ENCODE peak calls at places on chromosome 11, in seven cellular contexts. One of them, this sample, is unnamed.

GRCh38 chr11:10304495-10305261 is at the start of gene ADM:
- DNase-seq in neural crest cell: peak
- DNase-seq in astrocyte of the spinal cord: peak
- DNase-seq in SK-N-SH: peak
- DNase-seq in H9: peak
- DNase-seq in astrocyte: no peak
- DNase-seq in lung: peak
- DNase-seq in this sample: peak

GRCh38 chr11:134374171-134374570 is 37.9 kb downstream of the B3GAT1 start:
- DNase-seq in neural crest cell: no peak
- DNase-seq in astrocyte of the spinal cord: no peak
- DNase-seq in SK-N-SH: no peak
- DNase-seq in H9: no peak
- DNase-seq in astrocyte: no peak
- DNase-seq in lung: no peak
- DNase-seq in this sample: no peak

GRCh38 chr11:120225372-120225909 is 14.5 kb upstream of the POU2F3 start:
- DNase-seq in neural crest cell: no peak
- DNase-seq in astrocyte of the spinal cord: peak
- DNase-seq in SK-N-SH: no peak
- DNase-seq in H9: no peak
- DNase-seq in astrocyte: no peak
- DNase-seq in lung: no peak
- DNase-seq in this sample: no peak

GRCh38 chr11:2428322-2428795 is 16.0 kb downstream of the TRPM5 start:
- DNase-seq in neural crest cell: peak
- DNase-seq in astrocyte of the spinal cord: peak
- DNase-seq in SK-N-SH: peak
- DNase-seq in H9: peak
- DNase-seq in astrocyte: peak
- DNase-seq in lung: peak
- DNase-seq in this sample: peak

GRCh38 chr11:133518702-133519264 is 13.5 kb downstream of the OPCML start:
- DNase-seq in neural crest cell: no peak
- DNase-seq in astrocyte of the spinal cord: no peak
- DNase-seq in SK-N-SH: no peak
- DNase-seq in H9: no peak
- DNase-seq in astrocyte: no peak
- DNase-seq in lung: no peak
- DNase-seq in this sample: no peak

GRCh38 chr11:34236572-34236971 is 121.2 kb downstream of the ABTB2 start:
- DNase-seq in neural crest cell: no peak
- DNase-seq in astrocyte of the spinal cord: no peak
- DNase-seq in SK-N-SH: peak
- DNase-seq in H9: no peak
- DNase-seq in astrocyte: no peak
- DNase-seq in lung: no peak
- DNase-seq in this sample: no peak

GRCh38 chr11:8031248-8032115 is 44.3 kb downstream of the EIF3F start:
- DNase-seq in neural crest cell: no peak
- DNase-seq in astrocyte of the spinal cord: no peak
- DNase-seq in SK-N-SH: peak
- DNase-seq in H9: no peak
- DNase-seq in astrocyte: no peak
- DNase-seq in lung: peak
- DNase-seq in this sample: no peak

GRCh38 chr11:8363924-8364323 is 100.2 kb upstream of the LMO1 start:
- DNase-seq in neural crest cell: no peak
- DNase-seq in astrocyte of the spinal cord: no peak
- DNase-seq in SK-N-SH: no peak
- DNase-seq in H9: no peak
- DNase-seq in astrocyte: no peak
- DNase-seq in lung: no peak
- DNase-seq in this sample: no peak

GRCh38 chr11:20754957-20755356 is 85.6 kb downstream of the NELL1 start:
- DNase-seq in neural crest cell: no peak
- DNase-seq in astrocyte of the spinal cord: no peak
- DNase-seq in SK-N-SH: peak
- DNase-seq in H9: peak
- DNase-seq in astrocyte: no peak
- DNase-seq in lung: no peak
- DNase-seq in this sample: no peak

GRCh38 chr11:65314501-65315203 is at the start of gene CDC42EP2:
- DNase-seq in neural crest cell: peak
- DNase-seq in astrocyte of the spinal cord: peak
- DNase-seq in SK-N-SH: peak
- DNase-seq in H9: peak
- DNase-seq in astrocyte: peak
- DNase-seq in lung: peak
- DNase-seq in this sample: peak

GRCh38 chr11:115656684-115657083 is 152.5 kb upstream of the CADM1 start:
- DNase-seq in neural crest cell: no peak
- DNase-seq in astrocyte of the spinal cord: no peak
- DNase-seq in SK-N-SH: no peak
- DNase-seq in H9: no peak
- DNase-seq in astrocyte: peak
- DNase-seq in lung: no peak
- DNase-seq in this sample: no peak

GRCh38 chr11:2305862-2306823 is 4.3 kb downstream of the TSPAN32 start:
- DNase-seq in neural crest cell: no peak
- DNase-seq in astrocyte of the spinal cord: peak
- DNase-seq in SK-N-SH: peak
- DNase-seq in H9: peak
- DNase-seq in astrocyte: peak
- DNase-seq in lung: peak
- DNase-seq in this sample: no peak

GRCh38 chr11:131897976-131898375 is 527.6 kb downstream of the NTM start:
- DNase-seq in neural crest cell: no peak
- DNase-seq in astrocyte of the spinal cord: peak
- DNase-seq in SK-N-SH: no peak
- DNase-seq in H9: no peak
- DNase-seq in astrocyte: peak
- DNase-seq in lung: no peak
- DNase-seq in this sample: no peak

GRCh38 chr11:64318694-64319420 is 936 bp downstream of the PRDX5 start:
- DNase-seq in neural crest cell: no peak
- DNase-seq in astrocyte of the spinal cord: no peak
- DNase-seq in SK-N-SH: no peak
- DNase-seq in H9: no peak
- DNase-seq in astrocyte: no peak
- DNase-seq in lung: no peak
- DNase-seq in this sample: no peak

GRCh38 chr11:117197516-117198456 is 1.4 kb upstream of the TAGLN start:
- DNase-seq in neural crest cell: peak
- DNase-seq in astrocyte of the spinal cord: no peak
- DNase-seq in SK-N-SH: peak
- DNase-seq in H9: peak
- DNase-seq in astrocyte: no peak
- DNase-seq in lung: no peak
- DNase-seq in this sample: no peak

GRCh38 chr11:14768789-14769188 is 123.2 kb downstream of the CYP2R1 start:
- DNase-seq in neural crest cell: no peak
- DNase-seq in astrocyte of the spinal cord: no peak
- DNase-seq in SK-N-SH: no peak
- DNase-seq in H9: no peak
- DNase-seq in astrocyte: no peak
- DNase-seq in lung: no peak
- DNase-seq in this sample: no peak

GRCh38 chr11:14775897-14776296 is 116.1 kb downstream of the CYP2R1 start:
- DNase-seq in neural crest cell: no peak
- DNase-seq in astrocyte of the spinal cord: no peak
- DNase-seq in SK-N-SH: no peak
- DNase-seq in H9: no peak
- DNase-seq in astrocyte: no peak
- DNase-seq in lung: no peak
- DNase-seq in this sample: no peak

GRCh38 chr11:14774738-14775137 is 117.3 kb downstream of the CYP2R1 start:
- DNase-seq in neural crest cell: no peak
- DNase-seq in astrocyte of the spinal cord: no peak
- DNase-seq in SK-N-SH: no peak
- DNase-seq in H9: no peak
- DNase-seq in astrocyte: no peak
- DNase-seq in lung: no peak
- DNase-seq in this sample: no peak

GRCh38 chr11:14773755-14774154 is 118.3 kb downstream of the CYP2R1 start:
- DNase-seq in neural crest cell: no peak
- DNase-seq in astrocyte of the spinal cord: no peak
- DNase-seq in SK-N-SH: no peak
- DNase-seq in H9: no peak
- DNase-seq in astrocyte: no peak
- DNase-seq in lung: no peak
- DNase-seq in this sample: no peak
- TF ChIP-seq CTCF in neural crest cell: peak
- TF ChIP-seq CTCF in astrocyte of the spinal cord: peak
- TF ChIP-seq CTCF in SK-N-SH: peak
- TF ChIP-seq CTCF in H9: peak
- TF ChIP-seq CTCF in astrocyte: no peak
- TF ChIP-seq CTCF in lung: no peak
- TF ChIP-seq CTCF in this sample: no peak

GRCh38 chr11:44324222-44324621 is 14.3 kb upstream of the ALX4 start:
- DNase-seq in neural crest cell: no peak
- DNase-seq in astrocyte of the spinal cord: no peak
- DNase-seq in SK-N-SH: no peak
- DNase-seq in H9: no peak
- DNase-seq in astrocyte: no peak
- DNase-seq in lung: no peak
- DNase-seq in this sample: no peak

GRCh38 chr11:44319552-44320288 is 9.8 kb upstream of the ALX4 start:
- DNase-seq in neural crest cell: no peak
- DNase-seq in astrocyte of the spinal cord: no peak
- DNase-seq in SK-N-SH: no peak
- DNase-seq in H9: peak
- DNase-seq in astrocyte: no peak
- DNase-seq in lung: no peak
- DNase-seq in this sample: no peak

GRCh38 chr11:44320289-44320973 is 10.5 kb upstream of the ALX4 start:
- DNase-seq in neural crest cell: no peak
- DNase-seq in astrocyte of the spinal cord: no peak
- DNase-seq in SK-N-SH: no peak
- DNase-seq in H9: no peak
- DNase-seq in astrocyte: no peak
- DNase-seq in lung: no peak
- DNase-seq in this sample: no peak

GRCh38 chr11:44321059-44321458 is 11.1 kb upstream of the ALX4 start:
- DNase-seq in neural crest cell: no peak
- DNase-seq in astrocyte of the spinal cord: no peak
- DNase-seq in SK-N-SH: no peak
- DNase-seq in H9: no peak
- DNase-seq in astrocyte: no peak
- DNase-seq in lung: no peak
- DNase-seq in this sample: no peak

DNA sequence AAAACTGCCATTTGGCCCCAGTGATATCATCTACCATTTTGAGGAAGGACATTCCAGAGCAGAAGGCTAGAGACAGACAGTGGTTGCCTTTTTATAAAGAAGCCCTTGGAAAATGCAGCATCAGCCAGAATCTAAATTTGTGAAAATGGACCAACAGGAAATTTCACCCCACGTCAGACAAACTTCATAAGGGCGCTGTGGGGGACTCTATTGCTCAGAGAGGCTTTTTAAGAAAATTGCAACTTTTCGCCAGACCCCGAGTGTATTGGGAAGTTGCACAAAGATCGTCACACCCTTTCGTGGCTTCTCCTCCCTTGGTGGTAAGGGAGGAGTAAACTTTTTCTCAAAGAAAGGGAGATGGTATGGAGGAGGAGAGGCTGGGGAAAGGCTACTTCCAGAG is 12.3 kb upstream of the ALX4 start:
- DNase-seq in neural crest cell: no peak
- DNase-seq in astrocyte of the spinal cord: no peak
- DNase-seq in SK-N-SH: no peak
- DNase-seq in H9: no peak
- DNase-seq in astrocyte: no peak
- DNase-seq in lung: no peak
- DNase-seq in this sample: no peak
- TF ChIP-seq CTCF in neural crest cell: no peak
- TF ChIP-seq CTCF in astrocyte of the spinal cord: no peak
- TF ChIP-seq CTCF in SK-N-SH: no peak
- TF ChIP-seq CTCF in H9: no peak
- TF ChIP-seq CTCF in astrocyte: no peak
- TF ChIP-seq CTCF in lung: no peak
- TF ChIP-seq CTCF in this sample: no peak

GRCh38 chr11:33207408-33207985 is 46.2 kb upstream of the CSTF3 start:
- DNase-seq in neural crest cell: no peak
- DNase-seq in astrocyte of the spinal cord: peak
- DNase-seq in SK-N-SH: no peak
- DNase-seq in H9: no peak
- DNase-seq in astrocyte: peak
- DNase-seq in lung: peak
- DNase-seq in this sample: no peak

GRCh38 chr11:33211588-33211987 is 45.6 kb upstream of the HIPK3 start:
- DNase-seq in neural crest cell: no peak
- DNase-seq in astrocyte of the spinal cord: no peak
- DNase-seq in SK-N-SH: no peak
- DNase-seq in H9: no peak
- DNase-seq in astrocyte: no peak
- DNase-seq in lung: no peak
- DNase-seq in this sample: no peak

GRCh38 chr11:33211153-33211552 is 46.0 kb upstream of the HIPK3 start:
- DNase-seq in neural crest cell: no peak
- DNase-seq in astrocyte of the spinal cord: no peak
- DNase-seq in SK-N-SH: no peak
- DNase-seq in H9: no peak
- DNase-seq in astrocyte: no peak
- DNase-seq in lung: no peak
- DNase-seq in this sample: no peak

DNA sequence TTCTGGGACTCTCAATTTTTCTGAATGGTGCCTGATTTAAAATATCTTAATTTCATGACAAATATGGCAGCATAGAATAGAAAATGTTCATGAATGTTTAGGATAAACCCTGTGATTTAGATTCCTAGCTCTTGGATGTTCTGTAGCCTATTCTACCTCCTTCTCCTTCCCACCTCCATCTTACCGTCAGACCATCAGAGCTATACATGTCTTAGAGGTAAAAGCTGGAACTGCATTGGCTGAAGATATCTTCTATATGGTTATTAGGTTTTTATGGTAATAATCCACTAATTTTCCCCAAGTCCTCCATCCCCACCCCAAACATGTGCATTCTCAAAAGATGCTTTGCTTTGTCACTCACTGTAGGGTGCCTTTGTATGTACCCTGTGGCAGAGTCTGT is 46.9 kb upstream of the CSTF3 start:
- DNase-seq in neural crest cell: no peak
- DNase-seq in astrocyte of the spinal cord: no peak
- DNase-seq in SK-N-SH: no peak
- DNase-seq in H9: no peak
- DNase-seq in astrocyte: no peak
- DNase-seq in lung: no peak
- DNase-seq in this sample: no peak
- TF ChIP-seq CTCF in neural crest cell: no peak
- TF ChIP-seq CTCF in astrocyte of the spinal cord: no peak
- TF ChIP-seq CTCF in SK-N-SH: no peak
- TF ChIP-seq CTCF in H9: no peak
- TF ChIP-seq CTCF in astrocyte: no peak
- TF ChIP-seq CTCF in lung: no peak
- TF ChIP-seq CTCF in this sample: no peak

DNA sequence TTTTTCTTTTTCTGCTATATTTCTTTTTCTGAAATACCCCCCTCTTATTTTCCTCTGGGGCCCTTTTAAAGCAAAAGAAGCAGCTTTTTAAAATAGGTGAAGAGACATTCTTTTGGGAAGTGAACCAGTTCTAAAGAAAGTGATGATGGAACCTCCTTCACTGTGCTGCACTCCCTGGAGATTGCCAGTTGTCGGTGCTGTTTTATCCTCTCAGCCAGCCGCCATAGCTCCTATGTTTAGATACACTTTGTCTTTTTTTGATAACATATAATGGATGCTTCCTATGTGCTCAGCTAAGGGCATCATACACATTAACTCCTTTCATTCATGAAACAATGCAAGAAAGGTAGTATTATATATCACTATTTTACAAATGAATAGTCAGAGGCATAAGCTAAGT is 14.0 kb downstream of the CFAP300 start:
- DNase-seq in neural crest cell: no peak
- DNase-seq in astrocyte of the spinal cord: peak
- DNase-seq in SK-N-SH: no peak
- DNase-seq in H9: no peak
- DNase-seq in astrocyte: no peak
- DNase-seq in lung: no peak
- DNase-seq in this sample: no peak
- TF ChIP-seq CTCF in neural crest cell: no peak
- TF ChIP-seq CTCF in astrocyte of the spinal cord: peak
- TF ChIP-seq CTCF in SK-N-SH: peak
- TF ChIP-seq CTCF in H9: peak
- TF ChIP-seq CTCF in astrocyte: peak
- TF ChIP-seq CTCF in lung: no peak
- TF ChIP-seq CTCF in this sample: no peak